ENCODE peak calls at places on chromosomes 1 and 21, in seven cellular contexts. I, O, G, L, T, K and P are unnamed samples.
A peak's percentile ranks its signal among the peaks of the same experiment; 100 is the strongest.

GRCh38 chr1:3169621-3170356 is 100.8 kb downstream of the PRDM16 start:
- DNase-seq in I (no peak), O (no peak), G (no peak), L (no peak), T (no peak), K (no peak), P (no peak)

GRCh38 chr21:42833439-42833815 is 45.9 kb downstream of the WDR4 start:
- DNase-seq in I (no peak), O (no peak), G (peak; percentile 19), L (peak; percentile 82), T (peak; percentile 54), K (peak; percentile 38), P (peak; percentile 68)

GRCh38 chr1:81920245-81920740 is 119.6 kb downstream of the ADGRL2 start:
- DNase-seq in I (no peak), O (peak; percentile 77), G (peak; percentile 62), L (no peak), T (no peak), K (no peak), P (no peak)

GRCh38 chr1:188343914-188344313 is 1515.2 kb downstream of the PLA2G4A start:
- DNase-seq in I (no peak), O (no peak), G (no peak), L (no peak), T (no peak), K (no peak), P (no peak)

GRCh38 chr1:61851849-61852692 is 109.8 kb downstream of the PATJ start:
- DNase-seq in I (peak; percentile 51), O (peak; percentile 89), G (peak; percentile 83), L (peak; percentile 62), T (no peak), K (peak; percentile 55), P (peak; percentile 52)

GRCh38 chr1:3504151-3504822 is 49.8 kb downstream of the ARHGEF16 start:
- DNase-seq in I (peak; percentile 75), O (peak; percentile 80), G (peak; percentile 93), L (peak; percentile 62), T (peak; percentile 38), K (no peak), P (no peak)

GRCh38 chr1:58585591-58586151 is 8.6 kb upstream of the TACSTD2 start:
- DNase-seq in I (no peak), O (peak; percentile 67), G (peak; percentile 50), L (no peak), T (no peak), K (no peak), P (peak; percentile 37)

GRCh38 chr21:36347962-36348328 is 27.9 kb downstream of the MORC3 start:
- DNase-seq in I (no peak), O (no peak), G (peak; percentile 35), L (no peak), T (no peak), K (no peak), P (no peak)

GRCh38 chr1:109984190-109984455 is 442 bp upstream of the AHCYL1 start:
- DNase-seq in I (no peak), O (peak; percentile 87), G (peak; percentile 91), L (peak; percentile 28), T (no peak), K (no peak), P (no peak)

GRCh38 chr21:31470896-31471694 is 127.0 kb upstream of the TIAM1 start:
- DNase-seq in I (no peak), O (no peak), G (no peak), L (no peak), T (no peak), K (no peak), P (no peak)

GRCh38 chr1:245291351-245291750 is 136.6 kb downstream of the KIF26B start:
- DNase-seq in I (no peak), O (no peak), G (no peak), L (no peak), T (no peak), K (no peak), P (no peak)

GRCh38 chr1:58618303-58618702 is 41.3 kb upstream of the TACSTD2 start:
- DNase-seq in I (peak; percentile 73), O (peak; percentile 91), G (peak; percentile 96), L (peak; percentile 41), T (peak; percentile 12), K (no peak), P (peak; percentile 20)

GRCh38 chr1:9900142-9901043 is 9.7 kb downstream of the CTNNBIP1 start:
- DNase-seq in I (no peak), O (no peak), G (no peak), L (no peak), T (peak; percentile 86), K (no peak), P (peak; percentile 79)

GRCh38 chr1:23854568-23854967 is 13.5 kb downstream of the FUCA1 start:
- DNase-seq in I (no peak), O (peak; percentile 10), G (peak; percentile 8), L (no peak), T (no peak), K (peak; percentile 56), P (peak; percentile 40)

GRCh38 chr1:222009105-222009730 is 267.3 kb upstream of the DUSP10 start:
- DNase-seq in I (no peak), O (peak; percentile 23), G (peak; percentile 32), L (peak; percentile 30), T (no peak), K (peak; percentile 76), P (peak; percentile 24)

GRCh38 chr21:42010507-42011493 is 640 bp upstream of the ZBTB21 start:
- DNase-seq in I (no peak), O (peak; percentile 13), G (no peak), L (peak; percentile 61), T (no peak), K (peak; percentile 69), P (peak; percentile 61)

GRCh38 chr1:94686882-94687281 is 133.3 kb upstream of the SLC44A3 start:
- DNase-seq in I (no peak), O (no peak), G (no peak), L (no peak), T (no peak), K (no peak), P (no peak)

GRCh38 chr1:63861055-63861691 is 87.4 kb downstream of the ROR1 start:
- DNase-seq in I (no peak), O (no peak), G (no peak), L (no peak), T (no peak), K (no peak), P (no peak)

GRCh38 chr21:33478858-33479678 is 706 bp downstream of the TMEM50B start:
- DNase-seq in I (no peak), O (peak; percentile 39), G (peak; percentile 15), L (peak; percentile 57), T (peak; percentile 26), K (peak; percentile 68), P (peak; percentile 55)

GRCh38 chr1:25727819-25728286 is 72.1 kb upstream of the SELENON start:
- DNase-seq in I (no peak), O (peak; percentile 81), G (no peak), L (no peak), T (peak; percentile 85), K (no peak), P (no peak)